ENCODE peak calls at places on chromosomes 6 and 20, in four cellular contexts. S is ovary, N is mesendoderm, D is aorta. Z is an unnamed sample.

GRCh38 chr6:37171141-37171969 is 1.4 kb downstream of the PIM1 start:
- DNase-seq in S (peak; percentile 74), N (peak; percentile 42), D (peak; percentile 85), Z (peak; percentile 67)

GRCh38 chr6:31940256-31940664 is 5.6 kb upstream of the CFB start:
- DNase-seq in S (no peak), N (peak; percentile 27), D (no peak), Z (no peak)

GRCh38 chr20:6588296-6588695 is 179.2 kb upstream of the BMP2 start:
- DNase-seq in S (no peak), N (no peak), D (no peak), Z (peak; percentile 22)

GRCh38 chr6:159257846-159258245 is 88.6 kb downstream of the FNDC1 start:
- DNase-seq in S (no peak), N (no peak), D (no peak), Z (no peak)

GRCh38 chr6:148516116-148517016 is 173.7 kb downstream of the SASH1 start:
- DNase-seq in S (no peak), N (no peak), D (no peak), Z (no peak)

GRCh38 chr6:6328451-6328850 is 8.0 kb upstream of the F13A1 start:
- DNase-seq in S (no peak), N (no peak), D (no peak), Z (no peak)

GRCh38 chr6:139099984-139100383 is 34.9 kb upstream of the HECA start:
- DNase-seq in S (no peak), N (no peak), D (no peak), Z (no peak)

GRCh38 chr20:44496976-44497375 is 21.3 kb downstream of the TTPAL start:
- DNase-seq in S (no peak), N (no peak), D (no peak), Z (no peak)

GRCh38 chr6:119591235-119591634 is 241.7 kb upstream of the MAN1A1 start:
- DNase-seq in S (no peak), N (no peak), D (no peak), Z (no peak)

GRCh38 chr20:64109831-64110391 is 2.5 kb upstream of the NPBWR2 start:
- DNase-seq in S (peak; percentile 21), N (no peak), D (peak; percentile 59), Z (no peak)

GRCh38 chr20:25009218-25010145 is 16.9 kb upstream of the APMAP start:
- DNase-seq in S (no peak), N (no peak), D (peak; percentile 54), Z (no peak)

GRCh38 chr20:37327748-37328147 is 18.2 kb upstream of the SRC start:
- DNase-seq in S (peak; percentile 94), N (no peak), D (peak; percentile 94), Z (peak; percentile 71)

GRCh38 chr20:38165089-38165965 is at the start of gene TGM2:
- DNase-seq in S (peak; percentile 84), N (peak; percentile 53), D (peak; percentile 96), Z (peak; percentile 75)

GRCh38 chr6:31791324-31792089 is 4.0 kb downstream of the VARS1 start:
- DNase-seq in S (peak; percentile 64), N (peak; percentile 82), D (no peak), Z (no peak)

GRCh38 chr6:4491501-4492260 is 284.5 kb upstream of the CDYL start:
- DNase-seq in S (no peak), N (no peak), D (no peak), Z (no peak)

GRCh38 chr6:72724545-72724944 is 102.7 kb downstream of the KCNQ5 start:
- DNase-seq in S (no peak), N (no peak), D (no peak), Z (no peak)

GRCh38 chr6:113361014-113361645 is 496.0 kb upstream of the MARCKS start:
- DNase-seq in S (no peak), N (no peak), D (no peak), Z (no peak)

GRCh38 chr6:156776841-156777576 is at the start of gene ARID1B:
- DNase-seq in S (peak; percentile 88), N (peak; percentile 85), D (peak; percentile 94), Z (peak; percentile 74)

GRCh38 chr20:54267510-54268003 is 59.7 kb downstream of the PFDN4 start:
- DNase-seq in S (no peak), N (peak; percentile 92), D (no peak), Z (no peak)

GRCh38 chr6:97032950-97033349 is 108.4 kb downstream of the KLHL32 start:
- DNase-seq in S (no peak), N (no peak), D (no peak), Z (no peak)

GRCh38 chr20:21189761-21190523 is 64.1 kb downstream of the KIZ start:
- DNase-seq in S (no peak), N (peak; percentile 95), D (no peak), Z (no peak)

GRCh38 chr20:24782801-24783630 is 166.1 kb upstream of the CST7 start:
- DNase-seq in S (no peak), N (peak; percentile 38), D (peak; percentile 64), Z (no peak)

GRCh38 chr6:131867744-131868143 is 59.9 kb downstream of the ENPP1 start:
- DNase-seq in S (no peak), N (peak; percentile 70), D (no peak), Z (no peak)

GRCh38 chr6:136365781-136366354 is 76.2 kb upstream of the BCLAF1 start:
- DNase-seq in S (no peak), N (no peak), D (no peak), Z (peak; percentile 70)

GRCh38 chr6:113856571-113857564 is at the start of gene MARCKS:
- DNase-seq in S (peak; percentile 85), N (peak; percentile 90), D (peak; percentile 90), Z (peak; percentile 95)

GRCh38 chr20:45029884-45030283 is 63.6 kb downstream of the STK4 start:
- DNase-seq in S (no peak), N (no peak), D (no peak), Z (no peak)

GRCh38 chr20:41078329-41078728 is 49.7 kb downstream of the TOP1 start:
- DNase-seq in S (no peak), N (peak; percentile 81), D (no peak), Z (no peak)

GRCh38 chr6:142635130-142635529 is 309.8 kb downstream of the HIVEP2 start:
- DNase-seq in S (no peak), N (no peak), D (no peak), Z (no peak)

GRCh38 chr6:118708055-118708454 is 56.7 kb upstream of the CEP85L start:
- DNase-seq in S (no peak), N (peak; percentile 3), D (no peak), Z (no peak)

GRCh38 chr6:22399693-22400092 is 102.9 kb upstream of the PRL start:
- DNase-seq in S (no peak), N (peak; percentile 10), D (no peak), Z (no peak)

GRCh38 chr20:33687370-33687915 is 1.3 kb upstream of the E2F1 start:
- DNase-seq in S (no peak), N (no peak), D (no peak), Z (no peak)

GRCh38 chr20:33687993-33688937 is 2.1 kb upstream of the E2F1 start:
- DNase-seq in S (no peak), N (no peak), D (no peak), Z (no peak)

GRCh38 chr20:33686008-33686983 is at the start of gene E2F1:
- DNase-seq in S (peak; percentile 97), N (peak; percentile 98), D (peak; percentile 98), Z (peak; percentile 97)

GRCh38 chr20:33685328-33686007 is 717 bp downstream of the E2F1 start:
- DNase-seq in S (no peak), N (peak; percentile 64), D (no peak), Z (peak; percentile 77)

GRCh38 chr20:33686984-33687366 is 790 bp upstream of the E2F1 start:
- DNase-seq in S (no peak), N (no peak), D (no peak), Z (no peak)
- H3K27ac ChIP-seq in S (peak overlapping the region; percentile 61), N (no peak overlapping the region), D (no peak overlapping the region), Z (no peak overlapping the region)

GRCh38 chr6:32952817-32953739 is at the start of gene HLA-DMA:
- DNase-seq in S (peak; percentile 60), N (peak; percentile 99), D (peak; percentile 93), Z (peak; percentile 91)
- H3K27ac ChIP-seq in S (no peak within 1 kb of the TSS), N (no peak within 1 kb of the TSS), D (no peak within 1 kb of the TSS), Z (peak within 1 kb of the TSS; percentile 58)

DNA sequence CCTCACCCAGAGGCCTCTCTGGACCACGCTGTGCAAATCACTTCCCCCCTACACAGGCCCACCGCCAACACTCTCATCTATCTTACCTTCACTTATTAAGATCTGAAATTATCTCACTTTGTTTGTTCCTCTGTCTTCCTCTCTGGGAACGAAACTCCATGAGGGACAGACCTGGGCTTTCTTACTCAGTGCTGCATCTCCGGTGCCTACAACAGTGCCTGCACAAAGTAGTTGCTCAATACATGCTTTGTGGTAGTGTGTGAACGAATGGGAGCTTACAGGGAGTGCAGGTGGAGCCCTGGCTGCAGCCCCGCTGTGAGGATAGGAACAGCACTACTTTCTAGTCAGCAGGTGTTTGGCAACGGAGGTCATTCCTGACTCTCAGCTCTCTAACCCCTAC is 5.3 kb downstream of the CASS4 start:
- DNase-seq in S (no peak), N (no peak), D (no peak), Z (no peak)
- H3K27ac ChIP-seq in S (no peak overlapping the region), N (no peak overlapping the region), D (no peak overlapping the region), Z (no peak overlapping the region)

GRCh38 chr6:43516367-43516696 is 394 bp downstream of the YIPF3 start:
- DNase-seq in S (no peak), N (no peak), D (no peak), Z (no peak)

GRCh38 chr6:43516697-43517502 is at the start of the genes POLR1C and YIPF3:
- DNase-seq in S (peak; percentile 98), N (peak; percentile 99), D (peak; percentile 98), Z (peak; percentile 98)

GRCh38 chr6:43517503-43518357 is 841 bp downstream of the POLR1C start:
- DNase-seq in S (no peak), N (peak; percentile 36), D (no peak), Z (no peak)

GRCh38 chr6:43511824-43512415 is 1.8 kb upstream of the LRRC73 start:
- DNase-seq in S (no peak), N (no peak), D (no peak), Z (no peak)

GRCh38 chr6:43515808-43516207 is 918 bp downstream of the YIPF3 start:
- DNase-seq in S (no peak), N (no peak), D (no peak), Z (no peak)
- H3K27ac ChIP-seq in S (no peak overlapping the region), N (no peak overlapping the region), D (no peak overlapping the region), Z (no peak overlapping the region)

GRCh38 chr6:111530777-111531176 is 47.8 kb upstream of the REV3L start:
- DNase-seq in S (no peak), N (no peak), D (no peak), Z (no peak)

GRCh38 chr6:111527367-111527766 is 44.3 kb upstream of the REV3L start:
- DNase-seq in S (no peak), N (no peak), D (no peak), Z (no peak)

GRCh38 chr6:111534366-111534765 is 51.3 kb upstream of the REV3L start:
- DNase-seq in S (peak; percentile 60), N (peak; percentile 40), D (no peak), Z (peak; percentile 88)

GRCh38 chr6:111533087-111533784 is 50.2 kb upstream of the REV3L start:
- DNase-seq in S (no peak), N (peak; percentile 72), D (no peak), Z (no peak)

DNA sequence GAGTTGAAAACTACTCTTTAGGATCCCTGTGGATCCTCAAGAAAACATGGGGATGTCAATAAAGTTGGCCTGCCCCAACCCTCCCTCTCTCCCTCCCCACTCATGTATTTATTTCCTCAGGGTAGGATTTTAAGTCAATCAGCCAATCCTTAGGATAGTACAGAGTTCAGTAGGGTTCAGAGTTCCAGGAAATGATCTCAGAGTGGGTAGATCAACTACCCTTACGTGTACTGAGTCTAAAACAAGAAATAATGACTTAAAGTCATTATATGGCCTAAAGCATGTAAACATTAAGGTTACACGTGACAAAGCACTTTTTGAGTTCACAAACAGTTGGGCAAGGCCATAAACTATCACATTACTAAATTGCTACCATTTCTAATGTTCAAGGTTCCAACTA is 47.2 kb upstream of the REV3L start:
- DNase-seq in S (no peak), N (no peak), D (no peak), Z (no peak)
- H3K27ac ChIP-seq in S (no peak overlapping the region), N (no peak overlapping the region), D (no peak overlapping the region), Z (peak overlapping the region; percentile 6)

Z was measured in colonic mucosa.